ENCODE peak calls at places on chromosomes 13 and 19, in five cellular contexts. I is WERI-Rb-1, R is PC-3, K is IMR-90, F is heart right ventricle. M is an unnamed sample.

GRCh38 chr13:79870123-79870522 is 389.2 kb downstream of the NDFIP2 start:
- DNase-seq in I (no peak), K (peak), R (no peak), F (no peak), M (no peak)

GRCh38 chr13:89401209-89401810 is 1730.1 kb downstream of the SLITRK5 start:
- DNase-seq in F (no peak), I (no peak), R (peak), K (peak), M (no peak)

GRCh38 chr13:43564941-43565340 is 221.8 kb downstream of the ENOX1 start:
- DNase-seq in R (no peak), F (no peak), I (no peak), K (no peak), M (no peak)

GRCh38 chr13:109725995-109726637 is 60.3 kb downstream of the IRS2 start:
- DNase-seq in R (no peak), I (no peak), K (no peak), F (no peak), M (no peak)

GRCh38 chr19:12034196-12034595 is 1.3 kb downstream of the ZNF433 start:
- DNase-seq in F (no peak), R (peak), I (no peak), K (no peak), M (no peak)

GRCh38 chr13:40206241-40207109 is 460.0 kb downstream of the FOXO1 start:
- DNase-seq in I (no peak), R (peak), F (no peak), K (peak), M (no peak)

GRCh38 chr19:8468761-8469458 is 24.1 kb downstream of the HNRNPM start:
- DNase-seq in R (no peak), K (peak), F (no peak), I (no peak), M (no peak)

GRCh38 chr13:73751290-73751689 is 382.9 kb downstream of the KLF12 start:
- DNase-seq in F (no peak), I (no peak), K (no peak), R (peak), M (no peak)

GRCh38 chr13:37127706-37128241 is 22.3 kb upstream of the CSNK1A1L start:
- DNase-seq in R (peak), F (no peak), K (peak), I (no peak), M (no peak)

GRCh38 chr19:45766919-45767346 is 2.1 kb downstream of the SIX5 start:
- DNase-seq in I (no peak), K (peak), R (no peak), F (peak), M (peak)

GRCh38 chr13:108859202-108860012 is 230.0 kb downstream of the MYO16 start:
- DNase-seq in I (no peak), R (peak), F (no peak), K (peak), M (no peak)

GRCh38 chr19:51346742-51347141 is 4.8 kb upstream of the VSIG10L start:
- DNase-seq in K (no peak), R (no peak), F (no peak), I (peak), M (no peak)
- TF ChIP-seq CTCF in K (no peak), R (peak), F (no peak), I (peak), M (no peak)

DNA sequence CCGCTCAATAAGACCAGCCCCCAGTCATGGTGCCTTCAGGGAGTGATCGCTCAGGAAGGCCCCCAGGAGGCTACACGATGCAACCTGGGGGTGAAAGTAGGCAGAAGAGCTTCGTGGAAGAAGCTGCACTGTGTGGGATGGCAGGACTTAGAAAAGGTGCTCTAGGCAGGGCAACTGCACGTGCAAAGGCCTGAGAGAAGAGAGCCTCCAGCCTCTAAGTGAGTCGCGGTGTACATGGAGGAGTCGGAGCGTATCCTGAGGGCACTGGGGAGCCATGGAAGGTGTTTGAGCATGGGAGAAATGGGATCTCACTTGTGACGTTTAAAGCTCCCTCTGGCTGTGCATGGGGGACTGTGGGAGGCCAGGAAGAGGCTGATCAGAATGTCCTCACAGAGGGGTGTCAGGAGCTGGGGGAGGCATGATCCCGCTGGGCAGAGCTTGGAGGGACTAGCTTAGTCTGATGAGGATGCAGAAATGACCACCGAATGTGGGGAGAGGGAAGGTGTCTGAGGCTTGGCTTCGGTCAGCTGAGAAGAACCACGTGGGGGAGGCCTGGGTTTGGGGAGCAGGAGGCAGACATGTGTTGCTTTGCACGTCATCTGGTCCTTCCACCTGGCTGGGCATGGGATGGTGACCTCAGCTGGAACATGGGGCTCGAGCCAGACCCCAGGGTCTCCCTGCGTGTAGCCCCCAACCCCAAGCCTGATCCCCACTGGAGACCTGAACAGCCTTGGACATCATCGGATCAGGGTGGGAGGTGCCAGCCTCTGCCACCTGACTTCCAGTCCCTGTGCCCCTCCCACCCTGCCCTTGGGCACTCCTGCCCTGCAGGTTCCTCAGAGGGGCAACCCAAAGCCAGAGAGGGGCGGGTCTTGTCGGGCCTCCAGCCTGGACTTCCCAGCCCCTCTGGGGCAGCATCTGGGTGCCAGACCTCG is 1.1 kb downstream of the APC2 start:
- DNase-seq in F (no peak), R (no peak), I (no peak), K (no peak), M (no peak)
- H3K27ac ChIP-seq in F (no peak), R (no peak), I (no peak), K (no peak), M (peak)

GRCh38 chr13:20191902-20192469 is 752 bp downstream of the GJB2 start:
- DNase-seq in I (no peak), F (no peak), R (peak), K (no peak), M (no peak)

GRCh38 chr13:20193924-20194631 is 1.3 kb upstream of the GJB2 start:
- DNase-seq in F (no peak), I (no peak), R (no peak), K (no peak), M (no peak)

GRCh38 chr13:20191311-20191901 is 1.3 kb downstream of the GJB2 start:
- DNase-seq in K (no peak), R (peak), F (no peak), I (no peak), M (no peak)

GRCh38 chr13:20192470-20193141 is at the start of gene GJB2:
- DNase-seq in R (peak), I (no peak), K (no peak), F (peak), M (no peak)

GRCh38 chr13:20193142-20193923 is 595 bp upstream of the GJB2 start:
- DNase-seq in I (no peak), F (no peak), R (peak), K (no peak), M (no peak)
- H3K4me3 ChIP-seq in I (peak), F (peak), R (peak), K (peak), M (peak)

DNA sequence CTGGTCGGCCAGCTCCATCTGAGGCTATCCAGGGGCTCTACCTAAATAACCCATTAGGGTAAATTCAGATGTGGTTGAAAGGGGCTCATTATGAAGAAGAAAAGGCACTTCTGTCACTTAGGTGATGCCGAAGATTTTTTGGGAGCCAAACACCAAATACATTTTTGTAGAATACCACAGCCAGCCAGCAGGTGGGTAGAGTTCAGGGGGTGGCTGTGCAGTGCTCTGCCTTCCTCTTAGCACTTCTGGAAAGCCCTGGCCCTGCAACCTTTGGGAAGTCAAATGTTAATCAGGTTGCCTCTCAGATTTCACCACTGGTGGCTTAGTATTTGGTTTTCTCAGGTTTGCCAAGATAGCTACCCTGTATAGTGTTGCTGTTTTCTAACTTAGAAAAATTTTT is 18.5 kb upstream of the GPR18 start:
- DNase-seq in I (no peak), R (no peak), F (no peak), K (no peak), M (no peak)
- TF ChIP-seq CTCF in I (no peak), R (no peak), F (no peak), K (no peak), M (no peak)

DNA sequence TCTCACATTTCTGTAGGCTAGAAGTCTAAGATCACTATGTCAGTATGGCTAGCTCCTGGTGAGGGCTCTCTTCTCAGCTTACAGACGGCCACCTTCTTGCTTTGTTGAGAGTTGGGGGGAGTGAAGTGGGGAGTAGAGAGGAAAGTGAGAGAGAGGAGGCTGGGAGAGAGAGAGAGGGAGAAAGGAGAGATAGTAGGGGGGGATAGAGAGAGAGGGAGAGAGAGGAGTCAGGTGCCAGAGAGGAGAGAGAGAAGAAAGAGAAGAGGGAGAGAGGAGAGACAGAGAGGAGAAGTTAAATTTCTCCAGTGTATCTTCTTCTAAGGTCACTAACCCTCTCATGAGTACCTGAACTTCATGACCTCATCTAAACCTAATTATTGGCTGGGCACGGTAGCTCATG is 28.7 kb downstream of the ZSWIM4 start:
- DNase-seq in K (no peak), R (no peak), I (no peak), F (no peak), M (no peak)
- H3K27ac ChIP-seq in K (no peak), R (no peak), I (no peak), F (no peak), M (no peak)

DNA sequence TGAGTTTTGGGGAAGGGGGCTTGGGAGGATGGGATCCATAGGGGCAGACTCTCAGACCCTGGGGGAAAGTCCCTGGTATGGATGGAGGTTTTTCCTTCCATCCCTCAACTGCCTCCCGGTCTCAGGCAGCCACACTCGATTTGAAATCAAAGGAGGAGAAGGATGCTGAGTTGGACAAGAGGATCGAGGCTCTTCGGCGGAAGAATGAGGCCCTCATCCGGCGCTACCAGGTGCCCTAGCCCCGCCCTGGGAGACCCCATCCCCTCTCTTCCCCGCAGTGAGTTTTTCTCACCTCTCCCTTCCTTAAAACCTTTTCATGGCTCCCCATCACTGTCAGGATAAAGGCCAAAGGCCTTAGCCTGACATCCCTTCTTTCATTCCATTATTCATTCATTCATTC is 2.1 kb downstream of the CCDC9 start:
- DNase-seq in K (no peak), F (no peak), R (no peak), I (no peak), M (no peak)
- H3K4me3 ChIP-seq in K (no peak), F (no peak), R (peak), I (no peak), M (no peak)

GRCh38 chr19:58518261-58519086 is 1.1 kb downstream of the ZBTB45 start:
- DNase-seq in K (no peak), F (no peak), I (no peak), R (peak), M (peak)
- TF ChIP-seq CTCF in K (no peak), F (no peak), I (no peak), R (peak), M (no peak)

GRCh38 chr13:76885203-76886004 is 801 bp downstream of the KCTD12 start:
- DNase-seq in K (peak), R (peak), F (peak), I (peak), M (peak)
- H3K27ac ChIP-seq in K (peak), R (peak), F (peak), I (no peak), M (peak)

M was measured in adrenal gland.